ENCODE peak calls at places on chromosome 7, in five cellular contexts. One of them, this sample, is unnamed.

GRCh38 chr7:156004265-156005201 is 192.3 kb upstream of the SHH start:
- DNase-seq in uterus: no peak
- DNase-seq in HCT116: no peak
- DNase-seq in spleen: peak
- DNase-seq in sigmoid colon: no peak
- DNase-seq in this sample: peak

GRCh38 chr7:90999989-91000979 is 263.9 kb upstream of the FZD1 start:
- DNase-seq in uterus: no peak
- DNase-seq in HCT116: no peak
- DNase-seq in spleen: no peak
- DNase-seq in sigmoid colon: no peak
- DNase-seq in this sample: no peak

GRCh38 chr7:113840954-113841353 is 77.9 kb downstream of the PPP1R3A start:
- DNase-seq in uterus: no peak
- DNase-seq in HCT116: no peak
- DNase-seq in spleen: no peak
- DNase-seq in sigmoid colon: no peak
- DNase-seq in this sample: no peak

GRCh38 chr7:23121175-23121574 is 15.6 kb downstream of the KLHL7 start:
- DNase-seq in uterus: no peak
- DNase-seq in HCT116: no peak
- DNase-seq in spleen: no peak
- DNase-seq in sigmoid colon: no peak
- DNase-seq in this sample: no peak

GRCh38 chr7:28572321-28573058 is 160.2 kb downstream of the CREB5 start:
- DNase-seq in uterus: no peak
- DNase-seq in HCT116: no peak
- DNase-seq in spleen: no peak
- DNase-seq in sigmoid colon: no peak
- DNase-seq in this sample: no peak

GRCh38 chr7:104160375-104160774 is 47.4 kb downstream of the ORC5 start:
- DNase-seq in uterus: no peak
- DNase-seq in HCT116: no peak
- DNase-seq in spleen: no peak
- DNase-seq in sigmoid colon: no peak
- DNase-seq in this sample: no peak

GRCh38 chr7:595621-596010 is 76.0 kb upstream of the PDGFA start:
- DNase-seq in uterus: no peak
- DNase-seq in HCT116: no peak
- DNase-seq in spleen: no peak
- DNase-seq in sigmoid colon: no peak
- DNase-seq in this sample: no peak

GRCh38 chr7:613442-614140 is 93.9 kb upstream of the PDGFA start:
- DNase-seq in uterus: no peak
- DNase-seq in HCT116: no peak
- DNase-seq in spleen: peak
- DNase-seq in sigmoid colon: no peak
- DNase-seq in this sample: peak

GRCh38 chr7:70355591-70356323 is 757.5 kb downstream of the AUTS2 start:
- DNase-seq in uterus: no peak
- DNase-seq in HCT116: no peak
- DNase-seq in spleen: no peak
- DNase-seq in sigmoid colon: no peak
- DNase-seq in this sample: no peak

GRCh38 chr7:1189986-1190772 is 30.2 kb upstream of the ZFAND2A start:
- DNase-seq in uterus: no peak
- DNase-seq in HCT116: no peak
- DNase-seq in spleen: no peak
- DNase-seq in sigmoid colon: no peak
- DNase-seq in this sample: no peak

GRCh38 chr7:44145419-44145968 is 4.4 kb upstream of the MYL7 start:
- DNase-seq in uterus: peak
- DNase-seq in HCT116: no peak
- DNase-seq in spleen: no peak
- DNase-seq in sigmoid colon: peak
- DNase-seq in this sample: no peak

GRCh38 chr7:91915401-91916067 is 25.1 kb upstream of the AKAP9 start:
- DNase-seq in uterus: no peak
- DNase-seq in HCT116: no peak
- DNase-seq in spleen: no peak
- DNase-seq in sigmoid colon: no peak
- DNase-seq in this sample: no peak

GRCh38 chr7:34723338-34723737 is 65.3 kb downstream of the NPSR1 start:
- DNase-seq in uterus: no peak
- DNase-seq in HCT116: no peak
- DNase-seq in spleen: no peak
- DNase-seq in sigmoid colon: no peak
- DNase-seq in this sample: no peak

GRCh38 chr7:86926732-86927131 is 132.7 kb downstream of the ELAPOR2 start:
- DNase-seq in uterus: no peak
- DNase-seq in HCT116: peak
- DNase-seq in spleen: no peak
- DNase-seq in sigmoid colon: no peak
- DNase-seq in this sample: no peak
- TF ChIP-seq CTCF in uterus: peak
- TF ChIP-seq CTCF in HCT116: peak
- TF ChIP-seq CTCF in spleen: peak
- TF ChIP-seq CTCF in sigmoid colon: peak
- TF ChIP-seq CTCF in this sample: peak

DNA sequence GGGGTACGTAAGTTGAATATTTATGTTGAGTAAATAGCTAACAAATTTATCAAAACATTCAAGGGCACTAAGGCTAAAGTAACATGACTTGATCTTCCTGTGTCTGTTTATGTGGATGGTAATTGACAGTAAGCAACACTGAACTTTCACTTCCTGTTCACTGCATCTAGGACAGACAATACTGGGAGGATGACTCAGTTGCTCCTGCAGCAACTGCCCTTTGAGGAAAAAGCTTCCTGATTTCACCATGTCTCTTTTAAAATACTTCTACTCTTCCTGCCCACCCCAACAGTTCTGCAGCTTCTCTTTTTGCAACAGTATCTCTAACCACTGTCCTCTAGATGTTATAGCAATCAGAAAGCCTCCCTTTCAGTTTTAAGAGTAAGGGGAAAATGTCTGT is 76.6 kb upstream of the HGF start:
- DNase-seq in uterus: no peak
- DNase-seq in HCT116: no peak
- DNase-seq in spleen: no peak
- DNase-seq in sigmoid colon: no peak
- DNase-seq in this sample: no peak
- H3K27ac ChIP-seq in uterus: no peak
- H3K27ac ChIP-seq in HCT116: no peak
- H3K27ac ChIP-seq in spleen: peak
- H3K27ac ChIP-seq in sigmoid colon: no peak
- H3K27ac ChIP-seq in this sample: peak

DNA sequence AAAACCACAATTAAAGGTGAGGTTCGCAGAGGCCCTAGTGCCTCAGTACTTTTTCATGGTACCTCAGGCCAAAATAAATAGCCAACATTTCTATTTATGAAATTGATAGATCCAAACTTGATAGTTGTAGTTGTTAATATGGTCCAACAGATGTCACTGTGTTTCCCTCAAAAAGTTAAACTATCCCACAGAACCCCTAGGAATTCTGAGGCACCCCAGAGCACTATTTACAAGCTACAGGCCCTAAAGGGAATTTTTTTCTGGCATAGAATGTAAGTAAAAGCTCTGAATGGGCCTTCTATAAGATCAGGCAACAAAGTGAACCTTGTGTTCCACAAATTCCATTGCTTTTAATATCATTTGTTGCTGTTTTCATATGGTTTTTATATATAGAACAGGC is 3.8 kb upstream of the ARL4A start:
- DNase-seq in uterus: no peak
- DNase-seq in HCT116: no peak
- DNase-seq in spleen: no peak
- DNase-seq in sigmoid colon: no peak
- DNase-seq in this sample: no peak
- TF ChIP-seq CTCF in uterus: peak
- TF ChIP-seq CTCF in HCT116: peak
- TF ChIP-seq CTCF in spleen: peak
- TF ChIP-seq CTCF in sigmoid colon: no peak
- TF ChIP-seq CTCF in this sample: no peak

DNA sequence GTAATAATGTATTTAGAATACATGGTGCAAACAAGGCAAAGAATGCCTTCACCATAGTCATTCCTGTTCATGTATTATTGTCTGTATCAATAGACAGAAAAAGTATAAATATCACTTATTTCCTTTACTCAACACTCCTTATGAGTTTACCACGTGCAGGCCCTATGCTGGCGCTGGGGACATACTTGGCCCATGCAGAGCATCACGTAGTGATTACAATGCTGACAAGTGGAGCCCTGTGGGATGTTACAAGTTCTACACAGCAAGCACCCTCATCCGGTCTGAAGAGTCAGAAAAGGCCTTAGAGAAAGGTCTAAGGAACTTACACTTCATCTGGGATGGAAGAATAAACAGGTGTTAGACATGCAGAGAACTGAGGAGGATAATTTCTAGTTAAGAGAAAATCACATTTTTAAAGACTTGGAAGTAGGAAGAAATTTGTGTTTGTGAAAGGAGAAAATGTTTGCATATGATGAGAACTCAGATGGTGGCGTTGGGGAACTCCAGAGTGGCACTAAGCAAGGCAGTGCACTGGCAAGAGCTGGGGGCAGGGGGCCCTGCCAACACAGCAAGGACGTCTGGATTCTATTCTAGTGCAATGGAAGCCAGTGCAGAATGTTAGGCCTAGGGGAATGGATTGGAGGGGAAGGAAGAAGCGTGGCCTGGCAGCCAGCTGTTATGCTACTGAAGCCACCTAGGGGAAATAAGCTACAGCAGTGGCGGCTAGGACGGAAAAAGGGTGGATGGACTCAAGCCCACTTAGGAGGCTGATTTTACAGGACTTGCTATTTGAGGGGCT is 116.2 kb downstream of the ELMO1 start:
- DNase-seq in uterus: no peak
- DNase-seq in HCT116: no peak
- DNase-seq in spleen: no peak
- DNase-seq in sigmoid colon: no peak
- DNase-seq in this sample: no peak
- H3K27ac ChIP-seq in uterus: peak
- H3K27ac ChIP-seq in HCT116: no peak
- H3K27ac ChIP-seq in spleen: peak
- H3K27ac ChIP-seq in sigmoid colon: no peak
- H3K27ac ChIP-seq in this sample: peak

DNA sequence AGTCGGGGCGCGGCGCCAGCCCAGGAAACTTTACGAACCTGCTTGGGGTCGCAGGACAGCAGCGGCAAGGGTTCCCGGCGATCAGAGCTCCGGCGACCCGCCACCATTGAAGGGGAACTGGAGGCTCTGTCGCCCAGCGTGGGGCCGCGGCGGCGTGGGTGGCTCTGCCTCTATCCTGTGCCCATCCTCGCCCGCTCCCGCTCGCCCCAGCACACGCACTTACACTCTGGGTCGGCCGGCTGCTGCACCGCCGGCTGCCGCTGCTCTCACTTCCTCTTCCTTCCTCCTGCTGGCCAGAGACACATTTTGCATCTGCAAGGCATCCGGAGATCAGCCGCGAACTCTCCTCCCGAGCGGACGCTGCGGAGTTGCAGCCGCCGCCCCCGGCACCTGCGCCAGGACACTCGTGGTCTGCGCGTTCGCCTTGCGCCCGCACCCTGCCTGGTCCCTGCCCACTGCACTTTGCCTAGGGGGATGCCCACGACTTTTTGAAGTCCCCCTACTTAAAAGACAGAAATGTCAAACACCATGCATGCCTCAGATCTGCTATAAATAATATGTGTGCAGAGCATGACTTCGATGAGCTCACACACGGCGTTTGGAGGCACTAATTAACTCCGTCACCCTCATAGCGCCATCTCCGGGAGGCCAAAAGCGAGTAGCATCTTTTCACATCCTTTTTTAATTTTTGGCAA is at the start of gene ELMO1:
- DNase-seq in uterus: peak
- DNase-seq in HCT116: no peak
- DNase-seq in spleen: peak
- DNase-seq in sigmoid colon: peak
- DNase-seq in this sample: peak
- TF ChIP-seq CTCF in uterus: peak
- TF ChIP-seq CTCF in HCT116: no peak
- TF ChIP-seq CTCF in spleen: peak
- TF ChIP-seq CTCF in sigmoid colon: peak
- TF ChIP-seq CTCF in this sample: peak

DNA sequence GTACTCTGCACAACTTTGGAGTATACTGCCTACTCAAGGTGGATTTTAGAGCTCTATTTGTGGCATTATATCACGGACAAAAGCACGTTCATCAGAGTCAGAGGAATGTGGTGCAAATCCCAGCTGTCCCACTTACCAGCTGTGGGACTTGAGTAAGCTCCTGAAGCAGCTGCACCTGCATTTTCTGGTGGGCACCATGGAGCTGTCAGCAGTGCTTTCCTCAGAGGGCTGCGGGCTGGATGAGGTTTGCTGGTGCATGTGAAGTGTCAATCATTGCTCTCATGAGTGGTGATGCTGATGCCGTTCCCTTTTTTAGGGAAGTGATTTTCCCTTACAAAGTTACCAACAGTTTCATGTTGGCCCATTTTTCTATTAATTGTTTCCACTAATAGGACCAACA is 53.4 kb downstream of the EGFR start:
- DNase-seq in uterus: no peak
- DNase-seq in HCT116: no peak
- DNase-seq in spleen: no peak
- DNase-seq in sigmoid colon: no peak
- DNase-seq in this sample: no peak
- H3K27ac ChIP-seq in uterus: peak
- H3K27ac ChIP-seq in HCT116: no peak
- H3K27ac ChIP-seq in spleen: no peak
- H3K27ac ChIP-seq in sigmoid colon: peak
- H3K27ac ChIP-seq in this sample: peak

DNA sequence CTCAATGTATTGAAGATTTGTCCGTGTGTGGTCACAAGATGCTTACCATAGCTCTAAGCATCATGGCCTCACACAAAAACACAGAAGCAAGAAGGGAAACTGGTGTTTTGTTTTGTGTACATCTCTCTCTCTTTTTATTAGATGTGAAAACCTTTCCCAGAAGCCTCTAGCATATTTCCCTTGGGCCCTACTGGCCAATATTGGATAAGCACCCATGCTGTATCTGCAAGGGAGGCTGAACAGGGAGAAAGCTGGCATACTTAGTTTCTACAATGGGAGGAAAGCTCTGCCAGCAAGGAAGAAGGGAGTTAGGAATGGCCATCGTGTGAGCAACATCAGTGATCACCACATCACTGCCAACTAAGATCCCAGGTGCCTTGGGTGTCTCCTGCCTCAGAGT is 9.6 kb upstream of the NAMPT start:
- DNase-seq in uterus: no peak
- DNase-seq in HCT116: no peak
- DNase-seq in spleen: no peak
- DNase-seq in sigmoid colon: no peak
- DNase-seq in this sample: no peak
- TF ChIP-seq CTCF in uterus: no peak
- TF ChIP-seq CTCF in HCT116: peak
- TF ChIP-seq CTCF in spleen: no peak
- TF ChIP-seq CTCF in sigmoid colon: no peak
- TF ChIP-seq CTCF in this sample: no peak

DNA sequence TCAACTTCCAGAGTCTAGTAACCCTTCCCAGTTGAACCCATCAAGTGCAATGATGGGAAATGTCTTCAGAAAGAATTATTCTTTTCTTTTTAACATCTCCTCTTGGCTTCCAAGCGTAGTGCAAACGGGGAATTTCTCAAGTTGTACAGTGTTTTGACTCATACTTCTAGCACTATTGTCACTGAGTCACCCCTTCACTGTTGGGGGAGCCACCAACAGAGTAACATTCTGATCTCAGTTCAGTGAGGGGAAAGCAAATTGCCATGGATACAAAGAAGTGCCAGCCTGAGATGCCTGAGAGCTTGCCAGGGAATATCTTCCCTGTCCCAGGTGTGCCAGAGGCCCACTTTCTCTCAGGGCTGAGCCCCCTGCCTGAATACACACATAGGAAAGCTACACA is 31.0 kb downstream of the CYP3A5 start:
- DNase-seq in uterus: no peak
- DNase-seq in HCT116: no peak
- DNase-seq in spleen: no peak
- DNase-seq in sigmoid colon: no peak
- DNase-seq in this sample: no peak
- H3K27ac ChIP-seq in uterus: no peak
- H3K27ac ChIP-seq in HCT116: no peak
- H3K27ac ChIP-seq in spleen: no peak
- H3K27ac ChIP-seq in sigmoid colon: no peak
- H3K27ac ChIP-seq in this sample: no peak

This sample was measured in left lung.